ENCODE peak calls at places on chromosomes 6 and 20, in five cellular contexts. One of them, this sample, is unnamed.
A peak's percentile ranks its signal among the peaks of the same experiment; 100 is the strongest.

GRCh38 chr6:34792605-34793500 is 970 bp downstream of the BLTP3A start:
- DNase-seq in HCT116: no peak
- DNase-seq in K562: no peak
- DNase-seq in HepG2: peak; percentile 57
- DNase-seq in GM12878: no peak
- DNase-seq in this sample: no peak

GRCh38 chr6:34249469-34250370 is 914 bp upstream of the SMIM29 start:
- DNase-seq in HCT116: no peak
- DNase-seq in K562: no peak
- DNase-seq in HepG2: no peak
- DNase-seq in GM12878: no peak
- DNase-seq in this sample: no peak

GRCh38 chr20:2698186-2698817 is 5.7 kb downstream of the EBF4 start:
- DNase-seq in HCT116: no peak
- DNase-seq in K562: no peak
- DNase-seq in HepG2: no peak
- DNase-seq in GM12878: no peak
- DNase-seq in this sample: no peak

GRCh38 chr6:117346142-117346930 is 79.4 kb downstream of the ROS1 start:
- DNase-seq in HCT116: no peak
- DNase-seq in K562: no peak
- DNase-seq in HepG2: peak; percentile 23
- DNase-seq in GM12878: no peak
- DNase-seq in this sample: no peak

GRCh38 chr6:71419217-71419953 is 130.8 kb downstream of the OGFRL1 start:
- DNase-seq in HCT116: no peak
- DNase-seq in K562: no peak
- DNase-seq in HepG2: no peak
- DNase-seq in GM12878: no peak
- DNase-seq in this sample: no peak

GRCh38 chr6:93849857-93850256 is 430.5 kb upstream of the EPHA7 start:
- DNase-seq in HCT116: no peak
- DNase-seq in K562: no peak
- DNase-seq in HepG2: no peak
- DNase-seq in GM12878: no peak
- DNase-seq in this sample: no peak

GRCh38 chr20:588932-589672 is 21.0 kb downstream of the TCF15 start:
- DNase-seq in HCT116: peak; percentile 22
- DNase-seq in K562: no peak
- DNase-seq in HepG2: no peak
- DNase-seq in GM12878: peak; percentile 66
- DNase-seq in this sample: no peak

GRCh38 chr6:44527191-44527960 is 139.9 kb downstream of the CDC5L start:
- DNase-seq in HCT116: no peak
- DNase-seq in K562: no peak
- DNase-seq in HepG2: no peak
- DNase-seq in GM12878: no peak
- DNase-seq in this sample: no peak

GRCh38 chr20:46099491-46100287 is 9.9 kb upstream of the NCOA5 start:
- DNase-seq in HCT116: no peak
- DNase-seq in K562: no peak
- DNase-seq in HepG2: no peak
- DNase-seq in GM12878: no peak
- DNase-seq in this sample: peak; percentile 65

GRCh38 chr6:30037182-30037788 is 23.8 kb upstream of the POLR1H start:
- DNase-seq in HCT116: no peak
- DNase-seq in K562: peak; percentile 47
- DNase-seq in HepG2: peak; percentile 38
- DNase-seq in GM12878: no peak
- DNase-seq in this sample: no peak

GRCh38 chr20:19890358-19891117 is 126.6 kb upstream of the NAA20 start:
- DNase-seq in HCT116: no peak
- DNase-seq in K562: no peak
- DNase-seq in HepG2: no peak
- DNase-seq in GM12878: no peak
- DNase-seq in this sample: no peak

GRCh38 chr20:62201173-62202082 is 18.6 kb downstream of the MTG2 start:
- DNase-seq in HCT116: no peak
- DNase-seq in K562: no peak
- DNase-seq in HepG2: no peak
- DNase-seq in GM12878: peak; percentile 26
- DNase-seq in this sample: no peak

GRCh38 chr20:9617940-9618339 is 103.5 kb downstream of the LAMP5 start:
- DNase-seq in HCT116: peak; percentile 61
- DNase-seq in K562: no peak
- DNase-seq in HepG2: peak; percentile 58
- DNase-seq in GM12878: no peak
- DNase-seq in this sample: no peak

GRCh38 chr6:142913511-142914047 is 31.4 kb downstream of the HIVEP2 start:
- DNase-seq in HCT116: no peak
- DNase-seq in K562: no peak
- DNase-seq in HepG2: no peak
- DNase-seq in GM12878: peak; percentile 94
- DNase-seq in this sample: no peak

GRCh38 chr6:91716361-91716760 is 1129.5 kb upstream of the MAP3K7 start:
- DNase-seq in HCT116: no peak
- DNase-seq in K562: no peak
- DNase-seq in HepG2: no peak
- DNase-seq in GM12878: no peak
- DNase-seq in this sample: no peak

GRCh38 chr20:2217857-2218529 is 77.8 kb upstream of the TGM3 start:
- DNase-seq in HCT116: no peak
- DNase-seq in K562: no peak
- DNase-seq in HepG2: no peak
- DNase-seq in GM12878: peak; percentile 20
- DNase-seq in this sample: no peak

GRCh38 chr20:7798176-7798575 is 142.1 kb downstream of the HAO1 start:
- DNase-seq in HCT116: no peak
- DNase-seq in K562: no peak
- DNase-seq in HepG2: no peak
- DNase-seq in GM12878: no peak
- DNase-seq in this sample: no peak

DNA sequence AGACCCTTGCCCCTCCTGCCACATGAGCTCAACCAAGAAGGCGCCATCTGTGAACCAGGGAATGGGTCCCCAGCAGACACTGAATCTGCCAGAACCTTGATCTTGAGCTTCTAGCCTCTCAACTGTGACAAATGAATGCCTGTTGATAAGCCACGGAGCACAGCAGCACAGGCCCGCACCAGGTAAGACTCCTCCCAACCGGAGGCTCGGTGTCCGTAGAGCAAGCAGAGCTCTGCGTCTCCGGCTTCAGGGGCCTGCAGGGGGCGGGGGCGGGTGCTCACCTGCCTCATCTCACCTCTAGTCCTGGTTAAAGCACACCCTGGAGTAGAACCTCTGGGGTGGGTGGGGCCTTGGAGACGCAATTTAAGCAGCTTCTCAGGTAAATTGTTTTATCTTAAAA is 122.7 kb downstream of the SMOC2 start:
- DNase-seq in HCT116: no peak
- DNase-seq in K562: no peak
- DNase-seq in HepG2: no peak
- DNase-seq in GM12878: no peak
- DNase-seq in this sample: no peak
- TF ChIP-seq SRF in HCT116: no peak
- TF ChIP-seq SRF in K562: no peak
- TF ChIP-seq SRF in HepG2: no peak
- TF ChIP-seq SRF in GM12878: no peak
- TF ChIP-seq SRF in this sample: no peak

GRCh38 chr6:165844232-165844631 is 181.2 kb upstream of the PDE10A start:
- DNase-seq in HCT116: no peak
- DNase-seq in K562: no peak
- DNase-seq in HepG2: no peak
- DNase-seq in GM12878: no peak
- DNase-seq in this sample: no peak
- TF ChIP-seq POLR2AphosphoS5 in HCT116: no peak
- TF ChIP-seq POLR2AphosphoS5 in K562: no peak
- TF ChIP-seq POLR2AphosphoS5 in HepG2: no peak
- TF ChIP-seq POLR2AphosphoS5 in GM12878: no peak
- TF ChIP-seq POLR2AphosphoS5 in this sample: no peak

GRCh38 chr6:125354649-125355048 is 52.9 kb upstream of the HDDC2 start:
- DNase-seq in HCT116: no peak
- DNase-seq in K562: no peak
- DNase-seq in HepG2: no peak
- DNase-seq in GM12878: no peak
- DNase-seq in this sample: no peak

GRCh38 chr6:125356888-125357287 is 55.1 kb upstream of the HDDC2 start:
- DNase-seq in HCT116: no peak
- DNase-seq in K562: no peak
- DNase-seq in HepG2: no peak
- DNase-seq in GM12878: no peak
- DNase-seq in this sample: no peak

GRCh38 chr6:125358898-125359297 is 57.1 kb upstream of the HDDC2 start:
- DNase-seq in HCT116: no peak
- DNase-seq in K562: no peak
- DNase-seq in HepG2: no peak
- DNase-seq in GM12878: no peak
- DNase-seq in this sample: no peak

GRCh38 chr6:125361868-125362267 is 60.1 kb upstream of the HDDC2 start:
- DNase-seq in HCT116: no peak
- DNase-seq in K562: no peak
- DNase-seq in HepG2: no peak
- DNase-seq in GM12878: no peak
- DNase-seq in this sample: no peak

GRCh38 chr6:125357515-125358256 is 55.9 kb upstream of the HDDC2 start:
- DNase-seq in HCT116: no peak
- DNase-seq in K562: no peak
- DNase-seq in HepG2: no peak
- DNase-seq in GM12878: no peak
- DNase-seq in this sample: no peak
- TF ChIP-seq RAD21 in HCT116: no peak
- TF ChIP-seq RAD21 in K562: no peak
- TF ChIP-seq RAD21 in HepG2: no peak
- TF ChIP-seq RAD21 in GM12878: no peak
- TF ChIP-seq RAD21 in this sample: no peak

DNA sequence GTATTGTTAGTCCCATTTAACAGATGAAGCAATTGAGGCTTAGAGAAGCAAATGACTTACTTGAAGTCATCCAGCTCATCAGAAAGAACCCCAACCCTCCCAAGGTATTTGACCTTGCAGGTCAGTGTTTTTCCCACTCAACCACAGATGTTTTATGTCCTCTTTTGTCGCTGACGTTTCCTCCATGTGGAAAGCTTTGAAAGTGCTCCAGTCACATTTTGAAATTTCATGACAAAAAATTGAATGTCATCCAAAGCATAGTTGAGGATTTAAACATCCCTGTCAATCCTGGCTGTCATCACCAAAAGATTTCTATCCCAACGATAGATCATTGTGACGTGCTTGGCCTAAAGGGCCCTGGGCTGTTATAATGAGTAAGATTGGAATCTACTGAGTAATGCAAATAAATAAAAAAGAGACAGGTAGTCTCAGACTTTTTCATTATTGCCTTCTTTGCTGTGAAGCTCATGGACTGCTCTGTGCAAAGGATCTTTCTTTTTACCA is 102.7 kb downstream of the TSHZ2 start:
- DNase-seq in HCT116: no peak
- DNase-seq in K562: no peak
- DNase-seq in HepG2: no peak
- DNase-seq in GM12878: no peak
- DNase-seq in this sample: no peak
- TF ChIP-seq SRF in HCT116: no peak
- TF ChIP-seq SRF in K562: no peak
- TF ChIP-seq SRF in HepG2: no peak
- TF ChIP-seq SRF in GM12878: no peak
- TF ChIP-seq SRF in this sample: no peak

DNA sequence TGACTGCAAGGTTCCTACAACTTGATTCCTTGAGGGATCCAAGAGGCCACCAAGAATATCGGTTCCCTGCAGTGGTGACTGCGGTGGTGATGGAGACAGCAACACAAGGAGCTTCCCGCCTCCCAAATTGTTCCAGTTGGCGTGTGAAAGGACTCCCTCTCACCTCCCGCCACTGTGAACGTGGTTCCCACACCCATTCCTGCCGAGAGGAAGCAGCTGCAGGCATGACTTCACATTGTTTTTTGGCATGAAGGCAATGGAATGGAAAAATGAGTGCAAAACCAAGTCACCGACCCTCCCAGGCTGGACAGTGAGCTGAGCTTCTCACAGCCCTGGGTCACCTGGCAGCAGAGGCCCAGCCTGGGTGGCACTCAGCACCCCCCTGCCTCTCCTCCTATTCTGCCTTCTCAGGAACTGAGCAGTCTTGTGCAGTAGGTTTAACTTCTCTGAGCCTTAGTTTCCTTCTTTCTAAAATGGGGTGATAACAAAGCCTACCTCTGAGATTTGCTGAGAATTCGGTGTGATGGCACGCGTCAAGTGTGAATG is 75.0 kb downstream of the CNKSR3 start:
- DNase-seq in HCT116: no peak
- DNase-seq in K562: no peak
- DNase-seq in HepG2: no peak
- DNase-seq in GM12878: no peak
- DNase-seq in this sample: no peak
- TF ChIP-seq POLR2AphosphoS5 in HCT116: no peak
- TF ChIP-seq POLR2AphosphoS5 in K562: no peak
- TF ChIP-seq POLR2AphosphoS5 in HepG2: no peak
- TF ChIP-seq POLR2AphosphoS5 in GM12878: no peak
- TF ChIP-seq POLR2AphosphoS5 in this sample: no peak

DNA sequence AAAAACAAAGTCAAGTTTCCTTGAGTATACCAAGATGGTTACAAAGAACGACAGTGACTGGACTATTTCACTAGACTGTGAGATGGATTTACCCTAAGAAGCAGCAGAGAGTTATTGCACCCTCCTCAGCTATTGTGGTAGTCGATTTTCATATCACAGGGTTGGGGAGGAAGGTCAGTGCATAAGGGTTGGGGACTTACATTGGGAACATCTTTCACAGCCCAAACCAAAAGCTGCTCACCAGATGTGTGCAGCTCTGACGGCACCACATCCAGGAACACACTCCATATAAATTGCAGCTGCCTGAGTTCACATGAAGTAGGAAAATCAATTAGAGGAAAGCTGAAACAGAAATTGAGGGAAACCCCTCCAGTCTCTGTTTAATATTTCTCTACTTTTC is 470.5 kb upstream of the NRSN1 start:
- DNase-seq in HCT116: no peak
- DNase-seq in K562: no peak
- DNase-seq in HepG2: no peak
- DNase-seq in GM12878: no peak
- DNase-seq in this sample: no peak
- TF ChIP-seq RAD21 in HCT116: no peak
- TF ChIP-seq RAD21 in K562: no peak
- TF ChIP-seq RAD21 in HepG2: no peak
- TF ChIP-seq RAD21 in GM12878: no peak
- TF ChIP-seq RAD21 in this sample: no peak

DNA sequence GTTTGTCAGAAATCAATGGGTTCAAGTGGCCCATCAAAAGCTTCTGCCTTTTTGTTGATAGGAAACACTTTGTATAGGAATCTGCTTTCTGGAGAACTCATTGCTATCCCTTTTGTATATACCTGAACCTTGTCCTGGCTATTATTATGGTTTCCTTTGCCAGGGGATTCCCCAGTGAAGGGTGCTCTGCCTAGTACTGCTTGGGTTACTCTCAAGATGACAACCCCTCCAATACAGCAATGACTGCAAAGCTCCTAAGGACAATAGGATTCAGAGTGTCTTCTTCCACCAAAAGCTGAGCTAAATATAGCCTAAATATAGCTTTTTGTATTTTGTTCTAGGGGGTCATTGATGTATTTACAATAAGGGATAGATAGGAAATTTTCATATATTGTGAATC is 54.0 kb upstream of the PTPRK start:
- DNase-seq in HCT116: no peak
- DNase-seq in K562: no peak
- DNase-seq in HepG2: no peak
- DNase-seq in GM12878: no peak
- DNase-seq in this sample: no peak
- TF ChIP-seq SRF in HCT116: no peak
- TF ChIP-seq SRF in K562: no peak
- TF ChIP-seq SRF in HepG2: no peak
- TF ChIP-seq SRF in GM12878: no peak
- TF ChIP-seq SRF in this sample: no peak

This sample was measured in H1.